ENCODE peak calls at places on chromosomes 1 and 21, in four cellular contexts. U is naive thymus-derived CD4-positive, alpha-beta T cell; Z is fibroblast of villous mesenchyme; A is right cardiac atrium. L is an unnamed sample.

GRCh38 chr1:114551400-114551799 is 30.0 kb downstream of the BCAS2 start:
- DNase-seq in U (no peak), Z (no peak), A (no peak), L (no peak)

GRCh38 chr1:214615111-214615510 is 12.1 kb downstream of the CENPF start:
- DNase-seq in U (no peak), Z (no peak), A (no peak), L (no peak)

GRCh38 chr1:58727363-58727762 is 27.5 kb upstream of the MYSM1 start:
- DNase-seq in U (no peak), Z (peak; percentile 34), A (no peak), L (no peak)

GRCh38 chr1:219220945-219221344 is 47.3 kb downstream of the LYPLAL1 start:
- DNase-seq in U (no peak), Z (peak; percentile 8), A (no peak), L (no peak)

GRCh38 chr1:235407419-235407818 is 40.2 kb downstream of the TBCE start:
- DNase-seq in U (no peak), Z (no peak), A (no peak), L (no peak)

GRCh38 chr21:37407719-37408455 is 41.3 kb downstream of the DYRK1A start:
- DNase-seq in U (no peak), Z (peak; percentile 55), A (no peak), L (no peak)

GRCh38 chr1:36968730-36969129 is 65.6 kb downstream of the GRIK3 start:
- DNase-seq in U (no peak), Z (no peak), A (no peak), L (no peak)

GRCh38 chr1:168582690-168583325 is 6.4 kb downstream of the XCL1 start:
- DNase-seq in U (no peak), Z (peak; percentile 41), A (no peak), L (no peak)

GRCh38 chr1:162285149-162285561 is 91.5 kb downstream of the SPATA46 start:
- DNase-seq in U (no peak), Z (no peak), A (peak; percentile 54), L (no peak)

GRCh38 chr1:206931709-206932108 is 10.0 kb upstream of the FCMR start:
- DNase-seq in U (no peak), Z (no peak), A (no peak), L (no peak)

GRCh38 chr1:194117582-194117981 is 931.2 kb upstream of the B3GALT2 start:
- DNase-seq in U (no peak), Z (no peak), A (peak; percentile 18), L (no peak)

GRCh38 chr1:226401407-226402303 is 6.2 kb downstream of the PARP1 start:
- DNase-seq in U (no peak), Z (no peak), A (no peak), L (no peak)

GRCh38 chr1:2494323-2494693 is 18.2 kb downstream of the PLCH2 start:
- DNase-seq in U (no peak), Z (peak; percentile 98), A (no peak), L (no peak)

GRCh38 chr1:236407059-236407458 is 13.0 kb downstream of the EDARADD start:
- DNase-seq in U (no peak), Z (no peak), A (no peak), L (no peak)

GRCh38 chr1:85615536-85615935 is 35.0 kb downstream of the CCN1 start:
- DNase-seq in U (no peak), Z (peak; percentile 26), A (no peak), L (no peak)

GRCh38 chr1:119453021-119453420 is 38.1 kb downstream of the HSD3B2 start:
- DNase-seq in U (no peak), Z (peak; percentile 2), A (no peak), L (no peak)

DNA sequence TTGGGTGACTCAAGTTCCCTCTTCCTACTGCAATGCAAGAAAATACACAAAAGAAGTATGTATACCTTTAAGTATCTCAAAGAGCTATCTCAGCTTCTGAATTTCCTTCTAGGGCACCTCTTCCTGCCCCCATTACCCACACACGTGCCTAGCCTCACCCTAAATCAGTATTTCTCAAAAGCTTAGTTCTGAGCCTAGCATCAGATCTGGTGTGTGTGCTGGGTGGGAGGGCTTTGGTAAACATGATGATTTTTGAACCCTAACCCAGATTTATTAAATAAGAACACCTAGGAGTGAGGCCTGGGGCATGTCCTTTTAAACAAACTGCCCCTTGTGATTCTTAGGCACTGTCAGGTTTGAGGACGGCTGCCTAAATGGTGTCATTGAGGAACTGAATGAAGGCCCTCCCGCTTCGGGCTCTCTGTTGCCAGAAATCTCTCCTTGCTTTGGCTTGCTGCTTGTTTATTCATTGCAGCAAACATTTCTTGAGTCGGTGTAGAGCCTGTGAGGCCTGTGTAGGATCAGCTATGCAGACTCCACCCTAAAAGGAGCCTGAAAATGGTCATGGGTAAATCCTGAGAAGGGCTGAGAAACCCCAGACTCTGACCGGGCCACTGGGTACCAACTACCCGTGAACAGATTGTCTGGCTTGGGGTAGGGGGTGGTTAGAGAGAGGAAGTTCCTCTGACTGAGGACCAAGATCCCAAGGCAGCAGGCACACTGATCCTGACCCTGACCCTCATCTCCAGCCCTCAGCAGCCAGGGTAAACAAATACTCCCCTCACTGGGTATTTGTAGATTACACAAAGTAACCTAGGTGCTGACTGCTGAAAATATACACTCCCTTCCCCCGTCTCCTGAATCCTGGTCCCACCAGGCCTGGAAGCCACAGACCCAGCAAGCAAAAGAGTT is 3.0 kb downstream of the IL6R start:
- DNase-seq in U (no peak), Z (peak; percentile 67), A (no peak), L (no peak)
- H3K4me3 ChIP-seq in U (peak overlapping the region; percentile 72), Z (peak overlapping the region; percentile 21), A (no peak overlapping the region), L (no peak overlapping the region)

DNA sequence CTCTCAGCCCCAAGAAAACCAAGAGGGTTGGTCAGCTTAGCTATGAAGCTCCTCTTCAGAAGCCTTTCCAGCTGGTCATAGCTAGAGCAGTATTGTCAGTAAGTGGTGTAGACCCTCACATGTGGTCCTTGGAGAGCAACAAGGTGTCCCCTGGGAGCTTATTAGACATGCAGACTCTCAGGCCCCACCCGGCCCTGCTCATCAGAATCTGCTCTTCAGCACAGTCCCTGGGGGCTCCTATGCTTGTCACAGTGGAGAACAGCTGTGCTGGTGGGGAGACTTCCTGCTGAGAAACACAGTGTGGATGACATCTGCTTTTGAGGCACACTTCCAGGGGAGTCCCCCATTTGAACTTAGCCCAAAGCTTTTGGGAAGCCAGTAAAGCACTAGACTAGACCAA is 21.9 kb upstream of the NEK2 start:
- DNase-seq in U (no peak), Z (no peak), A (no peak), L (no peak)
- H3K4me3 ChIP-seq in U (no peak overlapping the region), Z (no peak overlapping the region), A (no peak overlapping the region), L (no peak overlapping the region)

DNA sequence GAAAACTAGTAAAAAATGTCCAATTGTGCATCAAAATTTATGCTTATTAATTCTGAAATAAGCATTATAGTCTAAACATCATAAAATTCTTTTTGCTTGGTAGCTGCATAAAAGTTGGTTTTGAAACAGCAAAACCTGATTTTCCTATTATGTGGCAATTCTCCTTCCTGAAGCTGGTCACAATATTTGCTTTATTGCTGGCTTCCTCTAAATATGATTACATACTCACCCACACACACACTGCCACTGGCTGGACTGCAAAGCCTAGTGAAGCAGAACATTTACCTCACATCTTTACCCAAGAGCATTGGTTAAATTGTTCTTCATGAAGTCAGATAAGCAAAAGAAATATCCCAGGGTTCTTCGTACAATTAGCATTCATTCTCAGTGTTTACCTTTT is 103.0 kb downstream of the NR5A2 start:
- DNase-seq in U (no peak), Z (no peak), A (no peak), L (no peak)
- H3K4me3 ChIP-seq in U (no peak overlapping the region), Z (no peak overlapping the region), A (no peak overlapping the region), L (no peak overlapping the region)

DNA sequence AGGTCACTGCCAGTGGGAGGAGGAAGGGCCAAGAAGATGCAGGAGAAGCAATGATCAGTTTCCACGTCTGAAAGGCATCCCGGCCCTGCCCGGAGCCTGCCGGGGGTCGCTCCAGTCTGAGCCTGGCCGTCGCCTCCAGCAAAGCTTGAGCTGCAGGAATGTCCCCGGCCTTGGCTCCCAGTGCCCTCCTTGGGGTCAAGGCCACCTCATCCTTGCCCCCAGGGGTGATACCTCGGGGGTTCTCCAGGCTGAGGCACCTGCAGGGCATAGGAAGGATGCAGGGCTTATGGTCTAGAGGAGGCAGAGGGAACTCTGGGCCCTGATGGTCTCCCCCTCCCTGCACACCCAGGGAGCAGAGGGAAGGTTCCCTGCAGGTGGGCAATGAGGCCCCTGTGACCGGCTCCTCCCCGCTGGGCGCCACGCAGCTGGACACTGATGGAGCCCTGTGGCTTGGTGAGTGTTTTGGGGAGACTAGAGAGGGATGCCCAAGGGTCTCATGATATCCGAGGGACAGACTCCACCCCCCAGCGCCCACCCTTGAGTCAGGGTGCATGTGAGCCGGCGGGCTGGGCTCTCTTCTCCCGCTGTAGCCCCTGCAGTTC is 19.9 kb downstream of the RNF223 start:
- DNase-seq in U (no peak), Z (no peak), A (no peak), L (no peak)
- H3K4me3 ChIP-seq in U (no peak overlapping the region), Z (no peak overlapping the region), A (no peak overlapping the region), L (no peak overlapping the region)

DNA sequence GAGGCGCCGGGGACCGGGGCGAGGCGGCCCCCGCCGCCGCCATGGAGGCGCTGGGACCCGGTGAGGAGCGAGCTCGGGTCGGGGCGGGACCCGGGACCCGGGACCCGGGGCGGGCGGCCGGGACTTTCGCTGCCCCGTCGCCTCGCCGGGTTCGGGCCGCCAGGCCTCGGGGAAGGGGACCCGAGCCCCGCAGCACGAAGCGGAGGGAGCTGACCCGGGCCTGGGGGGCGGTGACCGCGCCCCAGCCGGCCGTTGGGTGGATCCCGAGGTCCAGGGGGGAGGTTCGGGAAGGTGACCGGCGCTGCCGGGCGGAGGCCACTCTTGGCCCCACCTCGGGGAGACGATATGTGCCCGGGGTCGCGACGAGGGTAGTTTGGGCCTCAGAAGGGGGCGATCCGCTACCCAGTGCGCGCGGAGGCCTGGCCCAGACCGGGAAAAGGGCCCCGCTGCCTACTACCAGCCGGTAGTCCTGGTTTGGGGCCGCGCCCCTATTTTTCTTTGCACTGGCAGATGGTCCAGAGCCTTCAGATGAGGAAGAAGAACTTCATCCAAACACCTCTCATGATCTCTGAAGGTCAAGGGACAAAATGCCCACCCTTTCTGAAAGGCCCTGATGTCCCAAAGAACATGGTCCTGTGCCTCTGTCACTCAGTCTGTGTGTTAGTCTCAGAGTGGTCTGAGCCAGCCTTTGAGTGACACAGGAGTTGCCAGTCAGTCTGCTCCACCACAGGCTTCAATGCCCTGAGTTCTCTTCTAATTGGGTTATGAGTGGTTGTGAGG is 750 bp downstream of the AGO4 start:
- DNase-seq in U (peak; percentile 40), Z (peak; percentile 29), A (peak; percentile 75), L (peak; percentile 73)
- H3K4me3 ChIP-seq in U (peak overlapping the region; percentile 73), Z (peak overlapping the region; percentile 66), A (peak overlapping the region; percentile 97), L (peak overlapping the region; percentile 90)

GRCh38 chr1:203174324-203174985 is 1.2 kb downstream of the MYBPH start:
- DNase-seq in U (no peak), Z (no peak), A (no peak), L (no peak)
- H3K4me3 ChIP-seq in U (no peak overlapping the region), Z (no peak overlapping the region), A (no peak overlapping the region), L (no peak overlapping the region)

GRCh38 chr1:9376430-9376829 is 83.7 kb downstream of the SPSB1 start:
- DNase-seq in U (no peak), Z (no peak), A (peak; percentile 58), L (no peak)
- H3K4me3 ChIP-seq in U (no peak overlapping the region), Z (no peak overlapping the region), A (no peak overlapping the region), L (no peak overlapping the region)

GRCh38 chr1:191398551-191398950 is 759.7 kb upstream of the RGS18 start:
- DNase-seq in U (no peak), Z (no peak), A (no peak), L (no peak)
- H3K4me3 ChIP-seq in U (no peak overlapping the region), Z (no peak overlapping the region), A (no peak overlapping the region), L (no peak overlapping the region)

L was measured in heart left ventricle.